ENCODE peak calls at places on chromosomes 6 and 20, in six cellular contexts. X is HepG2, K is GM12878, N is HCT116, I is upper lobe of left lung, F is K562. Z is an unnamed sample.

GRCh38 chr6:154410619-154411044 is 54.0 kb upstream of the IPCEF1 start:
- ATAC-seq in X (no peak), K (peak; percentile 73), N (peak; percentile 92), I (no peak), F (no peak), Z (peak; percentile 93)

GRCh38 chr6:170372380-170373325 is 66.1 kb downstream of the FAM120B start:
- ATAC-seq in X (no peak), K (no peak), N (no peak), I (no peak), F (no peak), Z (no peak)

GRCh38 chr6:42153921-42154320 is 11.5 kb upstream of the C6orf132 start:
- ATAC-seq in X (no peak), K (no peak), N (no peak), I (no peak), F (no peak), Z (no peak)

GRCh38 chr6:21999012-21999528 is 297.8 kb downstream of the PRL start:
- ATAC-seq in X (no peak), K (no peak), N (no peak), I (no peak), F (no peak), Z (no peak)

GRCh38 chr6:80151641-80152040 is 45.2 kb downstream of the BCKDHB start:
- ATAC-seq in X (no peak), K (no peak), N (no peak), I (no peak), F (no peak), Z (no peak)

GRCh38 chr6:5439749-5440148 is 178.4 kb downstream of the FARS2 start:
- ATAC-seq in X (no peak), K (no peak), N (no peak), I (no peak), F (no peak), Z (no peak)

GRCh38 chr6:78465042-78465634 is 402.2 kb upstream of the IRAK1BP1 start:
- ATAC-seq in X (no peak), K (no peak), N (no peak), I (no peak), F (no peak), Z (no peak)

GRCh38 chr6:43037197-43037596 is 15.8 kb downstream of the RRP36 start:
- ATAC-seq in X (peak; percentile 5), K (no peak), N (no peak), I (no peak), F (no peak), Z (no peak)

GRCh38 chr6:135902756-135903331 is 51.3 kb downstream of the PDE7B start:
- ATAC-seq in X (no peak), K (no peak), N (no peak), I (no peak), F (no peak), Z (no peak)

GRCh38 chr20:47258745-47259695 is 97.5 kb downstream of the ZMYND8 start:
- ATAC-seq in X (peak; percentile 12), K (peak; percentile 62), N (no peak), I (no peak), F (no peak), Z (peak; percentile 17)

GRCh38 chr6:17394192-17394611 is 807 bp downstream of the CAP2 start:
- ATAC-seq in X (peak; percentile 51), K (peak; percentile 41), N (peak; percentile 73), I (peak; percentile 27), F (no peak), Z (peak; percentile 65)

GRCh38 chr6:3288711-3289663 is 30.2 kb downstream of the PSMG4 start:
- ATAC-seq in X (no peak), K (no peak), N (no peak), I (no peak), F (peak; percentile 60), Z (no peak)

GRCh38 chr6:42279966-42280629 is 62.4 kb upstream of the MRPS10 start:
- ATAC-seq in X (peak; percentile 39), K (no peak), N (no peak), I (no peak), F (no peak), Z (no peak)

GRCh38 chr6:144555078-144555477 is 269.9 kb downstream of the UTRN start:
- ATAC-seq in X (no peak), K (no peak), N (no peak), I (no peak), F (no peak), Z (no peak)

GRCh38 chr6:148508401-148509151 is 165.9 kb downstream of the SASH1 start:
- ATAC-seq in X (no peak), K (no peak), N (no peak), I (no peak), F (no peak), Z (peak; percentile 38)

GRCh38 chr6:166511316-166511715 is 75.2 kb downstream of the RAMACL start:
- ATAC-seq in X (no peak), K (no peak), N (no peak), I (no peak), F (no peak), Z (no peak)

GRCh38 chr20:14332796-14333345 is 4.5 kb downstream of the FLRT3 start:
- ATAC-seq in X (no peak), K (no peak), N (no peak), I (no peak), F (no peak), Z (no peak)

GRCh38 chr20:22438926-22439325 is 145.4 kb downstream of the FOXA2 start:
- ATAC-seq in X (peak; percentile 100), K (peak; percentile 66), N (peak; percentile 92), I (no peak), F (peak; percentile 99), Z (no peak)

GRCh38 chr6:138563650-138564049 is 64.4 kb upstream of the NHSL1 start:
- ATAC-seq in X (no peak), K (no peak), N (no peak), I (peak; percentile 47), F (no peak), Z (no peak)

GRCh38 chr6:52371656-52372151 is 9.8 kb downstream of the PAQR8 start:
- ATAC-seq in X (peak; percentile 82), K (no peak), N (no peak), I (no peak), F (no peak), Z (no peak)

GRCh38 chr6:41671376-41671775 is 33.1 kb downstream of the MDFI start:
- ATAC-seq in X (no peak), K (no peak), N (no peak), I (no peak), F (no peak), Z (no peak)

GRCh38 chr20:62797671-62798532 is 1.6 kb downstream of the MRGBP start:
- ATAC-seq in X (no peak), K (no peak), N (no peak), I (no peak), F (no peak), Z (no peak)
- TF ChIP-seq POLR2A in X (no peak), K (no peak), N (no peak), I (no peak), F (no peak), Z (no peak)

GRCh38 chr20:4234664-4235063 is 219.3 kb upstream of the RNF24 start:
- ATAC-seq in X (no peak), K (no peak), N (no peak), I (no peak), F (no peak), Z (no peak)

GRCh38 chr20:4233520-4233919 is 218.2 kb upstream of the RNF24 start:
- ATAC-seq in X (no peak), K (no peak), N (no peak), I (no peak), F (peak; percentile 79), Z (no peak)

GRCh38 chr20:4235512-4236043 is 220.2 kb upstream of the RNF24 start:
- ATAC-seq in X (peak; percentile 14), K (no peak), N (no peak), I (no peak), F (no peak), Z (no peak)

GRCh38 chr20:4230651-4231050 is 215.3 kb upstream of the RNF24 start:
- ATAC-seq in X (no peak), K (no peak), N (no peak), I (no peak), F (peak; percentile 26), Z (no peak)

DNA sequence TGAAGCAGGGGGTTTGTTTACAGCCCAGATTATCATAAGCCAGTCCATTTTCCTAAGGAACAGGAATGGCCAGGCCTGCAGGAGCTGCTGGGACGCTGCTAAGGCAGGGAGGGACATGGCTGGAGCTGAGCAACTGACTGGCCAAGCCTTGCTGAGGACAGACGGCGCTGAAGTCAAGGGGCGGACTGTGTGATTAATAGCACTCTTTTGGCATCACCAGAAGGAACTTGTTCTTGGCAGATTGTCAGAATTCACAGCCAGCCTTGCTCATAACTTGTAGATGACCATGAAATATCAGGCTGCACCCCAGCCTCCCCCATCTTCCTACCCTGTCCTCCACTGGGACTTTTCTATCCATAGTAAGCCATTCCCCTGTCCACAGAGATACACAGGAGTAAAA is 218.8 kb upstream of the RNF24 start:
- ATAC-seq in X (no peak), K (no peak), N (no peak), I (peak; percentile 28), F (no peak), Z (peak; percentile 46)
- TF ChIP-seq POLR2AphosphoS5 in X (no peak), K (no peak), N (no peak), I (no peak), F (no peak), Z (peak; percentile 63)

GRCh38 chr20:57400262-57400701 is 9.1 kb downstream of the RBM38 start:
- ATAC-seq in X (no peak), K (peak; percentile 33), N (no peak), I (no peak), F (no peak), Z (no peak)
- TF ChIP-seq CTCF in X (peak; percentile 14), K (peak; percentile 64), N (no peak), I (no peak), F (no peak), Z (peak; percentile 9)

GRCh38 chr20:17679786-17680127 is 2.3 kb downstream of the RRBP1 start:
- ATAC-seq in X (no peak), K (no peak), N (no peak), I (no peak), F (no peak), Z (no peak)

GRCh38 chr20:17681741-17682102 is 320 bp downstream of the RRBP1 start:
- ATAC-seq in X (no peak), K (no peak), N (peak; percentile 26), I (no peak), F (no peak), Z (peak; percentile 4)

GRCh38 chr20:17678886-17679285 is 3.2 kb downstream of the RRBP1 start:
- ATAC-seq in X (no peak), K (no peak), N (no peak), I (no peak), F (no peak), Z (no peak)

GRCh38 chr20:17680836-17681740 is 954 bp downstream of the RRBP1 start:
- ATAC-seq in X (peak; percentile 2), K (peak; percentile 41), N (peak; percentile 48), I (peak; percentile 66), F (peak; percentile 34), Z (peak; percentile 65)

DNA sequence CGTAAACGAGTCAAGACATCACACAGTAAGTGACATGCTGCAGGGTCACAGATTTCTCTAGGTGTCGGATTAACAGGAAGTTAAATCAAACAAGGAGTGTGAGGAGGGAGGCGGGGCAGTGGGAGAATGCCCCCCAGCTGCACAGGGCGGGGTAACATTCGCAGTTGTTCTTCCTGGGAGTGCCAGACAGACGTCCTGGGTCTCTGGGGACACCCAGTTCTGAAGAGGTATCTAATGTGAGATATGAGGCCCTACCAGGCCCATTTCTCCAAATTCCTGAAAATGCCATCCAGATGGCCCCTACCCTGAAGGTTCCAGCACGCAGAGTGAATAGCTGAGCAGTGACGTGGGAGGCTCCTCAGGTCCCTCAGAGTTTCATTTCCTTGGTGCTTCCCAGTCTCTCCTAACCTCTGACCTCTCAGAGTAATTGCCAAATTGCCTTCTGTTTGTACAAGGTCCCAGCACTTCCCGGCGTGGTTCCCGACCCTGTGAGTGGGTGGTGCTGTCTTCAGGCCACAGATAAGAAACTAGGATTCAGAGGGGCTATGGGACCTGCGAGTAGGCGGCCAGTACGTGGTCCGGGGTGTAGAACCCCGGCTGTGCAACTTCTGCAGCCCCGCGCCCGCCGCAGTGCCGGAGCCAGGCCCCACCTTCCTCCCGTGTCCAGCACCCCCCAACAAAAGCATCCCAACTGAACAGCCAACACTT is 1.8 kb downstream of the RRBP1 start:
- ATAC-seq in X (no peak), K (no peak), N (no peak), I (peak; percentile 11), F (no peak), Z (no peak)
- TF ChIP-seq POLR2A in X (peak; percentile 69), K (no peak), N (no peak), I (peak; percentile 12), F (no peak), Z (no peak)

Z was measured in gastroesophageal sphincter.